ENCODE peak calls at places on chromosomes 11 and 22, in nine cellular contexts. One of them, this sample, is unnamed.

GRCh38 chr22:24474221-24474620 is 20.9 kb upstream of the UPB1 start:
- DNase-seq in adipocyte: peak
- DNase-seq in BJ: peak
- DNase-seq in heart right ventricle: no peak
- DNase-seq in kidney epithelial cell: peak
- DNase-seq in Panc1: no peak
- DNase-seq in choroid plexus epithelial cell: peak
- DNase-seq in spleen: no peak
- DNase-seq in coronary artery: no peak
- DNase-seq in this sample: peak

GRCh38 chr22:46969491-46969890 is 207.0 kb downstream of the TBC1D22A start:
- DNase-seq in adipocyte: no peak
- DNase-seq in BJ: no peak
- DNase-seq in heart right ventricle: no peak
- DNase-seq in kidney epithelial cell: no peak
- DNase-seq in Panc1: no peak
- DNase-seq in choroid plexus epithelial cell: no peak
- DNase-seq in spleen: no peak
- DNase-seq in coronary artery: peak
- DNase-seq in this sample: no peak

GRCh38 chr22:30564766-30565118 is 9.7 kb downstream of the GAL3ST1 start:
- DNase-seq in adipocyte: no peak
- DNase-seq in BJ: no peak
- DNase-seq in heart right ventricle: no peak
- DNase-seq in kidney epithelial cell: no peak
- DNase-seq in Panc1: no peak
- DNase-seq in choroid plexus epithelial cell: no peak
- DNase-seq in spleen: no peak
- DNase-seq in coronary artery: no peak
- DNase-seq in this sample: no peak

GRCh38 chr11:12523180-12523924 is 146.0 kb downstream of the PARVA start:
- DNase-seq in adipocyte: no peak
- DNase-seq in BJ: no peak
- DNase-seq in heart right ventricle: no peak
- DNase-seq in kidney epithelial cell: no peak
- DNase-seq in Panc1: no peak
- DNase-seq in choroid plexus epithelial cell: no peak
- DNase-seq in spleen: no peak
- DNase-seq in coronary artery: no peak
- DNase-seq in this sample: no peak

GRCh38 chr22:30569674-30570202 is 4.7 kb downstream of the GAL3ST1 start:
- DNase-seq in adipocyte: no peak
- DNase-seq in BJ: no peak
- DNase-seq in heart right ventricle: no peak
- DNase-seq in kidney epithelial cell: no peak
- DNase-seq in Panc1: no peak
- DNase-seq in choroid plexus epithelial cell: no peak
- DNase-seq in spleen: no peak
- DNase-seq in coronary artery: no peak
- DNase-seq in this sample: no peak

GRCh38 chr22:25478573-25478972 is 85.9 kb upstream of the GRK3 start:
- DNase-seq in adipocyte: no peak
- DNase-seq in BJ: no peak
- DNase-seq in heart right ventricle: no peak
- DNase-seq in kidney epithelial cell: no peak
- DNase-seq in Panc1: no peak
- DNase-seq in choroid plexus epithelial cell: no peak
- DNase-seq in spleen: no peak
- DNase-seq in coronary artery: no peak
- DNase-seq in this sample: no peak

GRCh38 chr11:67283490-67283963 is 5.6 kb upstream of the ANKRD13D start:
- DNase-seq in adipocyte: no peak
- DNase-seq in BJ: no peak
- DNase-seq in heart right ventricle: peak
- DNase-seq in kidney epithelial cell: no peak
- DNase-seq in Panc1: no peak
- DNase-seq in choroid plexus epithelial cell: no peak
- DNase-seq in spleen: peak
- DNase-seq in coronary artery: no peak
- DNase-seq in this sample: no peak

GRCh38 chr11:35218956-35219355 is 80.0 kb downstream of the CD44 start:
- DNase-seq in adipocyte: peak
- DNase-seq in BJ: peak
- DNase-seq in heart right ventricle: no peak
- DNase-seq in kidney epithelial cell: no peak
- DNase-seq in Panc1: no peak
- DNase-seq in choroid plexus epithelial cell: peak
- DNase-seq in spleen: no peak
- DNase-seq in coronary artery: no peak
- DNase-seq in this sample: no peak

GRCh38 chr11:82863209-82863608 is 37.0 kb downstream of the PRCP start:
- DNase-seq in adipocyte: no peak
- DNase-seq in BJ: no peak
- DNase-seq in heart right ventricle: no peak
- DNase-seq in kidney epithelial cell: no peak
- DNase-seq in Panc1: no peak
- DNase-seq in choroid plexus epithelial cell: no peak
- DNase-seq in spleen: no peak
- DNase-seq in coronary artery: no peak
- DNase-seq in this sample: no peak

GRCh38 chr11:48034926-48035876 is 54.8 kb downstream of the PTPRJ start:
- DNase-seq in adipocyte: no peak
- DNase-seq in BJ: no peak
- DNase-seq in heart right ventricle: peak
- DNase-seq in kidney epithelial cell: no peak
- DNase-seq in Panc1: no peak
- DNase-seq in choroid plexus epithelial cell: no peak
- DNase-seq in spleen: peak
- DNase-seq in coronary artery: no peak
- DNase-seq in this sample: no peak

GRCh38 chr11:71086687-71087258 is 165.6 kb downstream of the SHANK2 start:
- DNase-seq in adipocyte: peak
- DNase-seq in BJ: no peak
- DNase-seq in heart right ventricle: no peak
- DNase-seq in kidney epithelial cell: no peak
- DNase-seq in Panc1: no peak
- DNase-seq in choroid plexus epithelial cell: peak
- DNase-seq in spleen: no peak
- DNase-seq in coronary artery: no peak
- DNase-seq in this sample: no peak

GRCh38 chr11:86608251-86608799 is 64.1 kb downstream of the ME3 start:
- DNase-seq in adipocyte: peak
- DNase-seq in BJ: peak
- DNase-seq in heart right ventricle: peak
- DNase-seq in kidney epithelial cell: no peak
- DNase-seq in Panc1: no peak
- DNase-seq in choroid plexus epithelial cell: peak
- DNase-seq in spleen: no peak
- DNase-seq in coronary artery: no peak
- DNase-seq in this sample: peak

GRCh38 chr11:66607126-66607834 is 9.2 kb upstream of the RBM14 start:
- DNase-seq in adipocyte: peak
- DNase-seq in BJ: peak
- DNase-seq in heart right ventricle: peak
- DNase-seq in kidney epithelial cell: no peak
- DNase-seq in Panc1: no peak
- DNase-seq in choroid plexus epithelial cell: peak
- DNase-seq in spleen: no peak
- DNase-seq in coronary artery: peak
- DNase-seq in this sample: peak

GRCh38 chr11:34618406-34618805 is 2.5 kb upstream of the EHF start:
- DNase-seq in adipocyte: no peak
- DNase-seq in BJ: no peak
- DNase-seq in heart right ventricle: no peak
- DNase-seq in kidney epithelial cell: no peak
- DNase-seq in Panc1: no peak
- DNase-seq in choroid plexus epithelial cell: no peak
- DNase-seq in spleen: no peak
- DNase-seq in coronary artery: no peak
- DNase-seq in this sample: no peak

GRCh38 chr11:95534809-95535208 is 254.8 kb downstream of the FAM76B start:
- DNase-seq in adipocyte: no peak
- DNase-seq in BJ: no peak
- DNase-seq in heart right ventricle: no peak
- DNase-seq in kidney epithelial cell: no peak
- DNase-seq in Panc1: no peak
- DNase-seq in choroid plexus epithelial cell: no peak
- DNase-seq in spleen: no peak
- DNase-seq in coronary artery: no peak
- DNase-seq in this sample: no peak

GRCh38 chr11:44809283-44809682 is 82.5 kb downstream of the TSPAN18 start:
- DNase-seq in adipocyte: no peak
- DNase-seq in BJ: no peak
- DNase-seq in heart right ventricle: no peak
- DNase-seq in kidney epithelial cell: no peak
- DNase-seq in Panc1: no peak
- DNase-seq in choroid plexus epithelial cell: no peak
- DNase-seq in spleen: peak
- DNase-seq in coronary artery: no peak
- DNase-seq in this sample: no peak

GRCh38 chr22:19143212-19143611 is 1.2 kb downstream of the ESS2 start:
- DNase-seq in adipocyte: no peak
- DNase-seq in BJ: no peak
- DNase-seq in heart right ventricle: no peak
- DNase-seq in kidney epithelial cell: no peak
- DNase-seq in Panc1: no peak
- DNase-seq in choroid plexus epithelial cell: no peak
- DNase-seq in spleen: no peak
- DNase-seq in coronary artery: no peak
- DNase-seq in this sample: no peak
- H3K4me3 ChIP-seq in adipocyte: peak
- H3K4me3 ChIP-seq in BJ: no peak
- H3K4me3 ChIP-seq in heart right ventricle: peak
- H3K4me3 ChIP-seq in kidney epithelial cell: no peak
- H3K4me3 ChIP-seq in Panc1: peak
- H3K4me3 ChIP-seq in choroid plexus epithelial cell: peak
- H3K4me3 ChIP-seq in spleen: peak
- H3K4me3 ChIP-seq in coronary artery: peak
- H3K4me3 ChIP-seq in this sample: no peak

GRCh38 chr11:10606536-10607208 is 38.2 kb upstream of the LYVE1 start:
- DNase-seq in adipocyte: peak
- DNase-seq in BJ: no peak
- DNase-seq in heart right ventricle: no peak
- DNase-seq in kidney epithelial cell: no peak
- DNase-seq in Panc1: no peak
- DNase-seq in choroid plexus epithelial cell: peak
- DNase-seq in spleen: no peak
- DNase-seq in coronary artery: no peak
- DNase-seq in this sample: peak
- H3K4me3 ChIP-seq in adipocyte: peak
- H3K4me3 ChIP-seq in BJ: no peak
- H3K4me3 ChIP-seq in heart right ventricle: no peak
- H3K4me3 ChIP-seq in kidney epithelial cell: no peak
- H3K4me3 ChIP-seq in Panc1: no peak
- H3K4me3 ChIP-seq in choroid plexus epithelial cell: no peak
- H3K4me3 ChIP-seq in spleen: peak
- H3K4me3 ChIP-seq in coronary artery: peak
- H3K4me3 ChIP-seq in this sample: no peak

GRCh38 chr11:128492461-128492860 is 94.9 kb downstream of the ETS1 start:
- DNase-seq in adipocyte: no peak
- DNase-seq in BJ: no peak
- DNase-seq in heart right ventricle: no peak
- DNase-seq in kidney epithelial cell: no peak
- DNase-seq in Panc1: no peak
- DNase-seq in choroid plexus epithelial cell: peak
- DNase-seq in spleen: no peak
- DNase-seq in coronary artery: no peak
- DNase-seq in this sample: no peak

GRCh38 chr11:128491195-128491936 is 96.0 kb downstream of the ETS1 start:
- DNase-seq in adipocyte: no peak
- DNase-seq in BJ: no peak
- DNase-seq in heart right ventricle: no peak
- DNase-seq in kidney epithelial cell: no peak
- DNase-seq in Panc1: no peak
- DNase-seq in choroid plexus epithelial cell: no peak
- DNase-seq in spleen: no peak
- DNase-seq in coronary artery: no peak
- DNase-seq in this sample: no peak

GRCh38 chr11:128492903-128493569 is 94.3 kb downstream of the ETS1 start:
- DNase-seq in adipocyte: peak
- DNase-seq in BJ: no peak
- DNase-seq in heart right ventricle: no peak
- DNase-seq in kidney epithelial cell: no peak
- DNase-seq in Panc1: no peak
- DNase-seq in choroid plexus epithelial cell: no peak
- DNase-seq in spleen: no peak
- DNase-seq in coronary artery: no peak
- DNase-seq in this sample: no peak

GRCh38 chr11:128494418-128495332 is 92.7 kb downstream of the ETS1 start:
- DNase-seq in adipocyte: peak
- DNase-seq in BJ: no peak
- DNase-seq in heart right ventricle: no peak
- DNase-seq in kidney epithelial cell: no peak
- DNase-seq in Panc1: no peak
- DNase-seq in choroid plexus epithelial cell: no peak
- DNase-seq in spleen: no peak
- DNase-seq in coronary artery: no peak
- DNase-seq in this sample: no peak

DNA sequence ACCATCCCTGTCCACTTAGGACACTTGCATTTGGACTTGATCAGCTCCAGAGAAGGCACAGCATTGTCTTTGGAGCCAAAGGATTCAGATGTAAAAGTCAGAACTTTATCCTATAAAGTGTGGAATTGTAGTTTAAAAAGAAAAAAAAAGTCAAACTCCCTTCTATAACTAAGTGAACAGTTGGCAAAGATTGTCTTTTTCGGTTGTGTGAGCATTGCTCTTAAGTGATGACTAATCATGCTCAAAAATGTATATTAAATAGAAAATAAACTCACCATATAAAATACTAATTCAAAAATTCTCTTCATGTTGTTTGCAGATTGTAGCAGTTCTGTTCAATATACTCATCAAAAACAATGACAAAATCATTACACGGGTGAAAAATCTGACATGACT is 93.8 kb downstream of the ETS1 start:
- DNase-seq in adipocyte: peak
- DNase-seq in BJ: no peak
- DNase-seq in heart right ventricle: no peak
- DNase-seq in kidney epithelial cell: no peak
- DNase-seq in Panc1: no peak
- DNase-seq in choroid plexus epithelial cell: no peak
- DNase-seq in spleen: no peak
- DNase-seq in coronary artery: no peak
- DNase-seq in this sample: no peak
- H3K4me3 ChIP-seq in adipocyte: no peak
- H3K4me3 ChIP-seq in BJ: no peak
- H3K4me3 ChIP-seq in heart right ventricle: no peak
- H3K4me3 ChIP-seq in kidney epithelial cell: no peak
- H3K4me3 ChIP-seq in Panc1: no peak
- H3K4me3 ChIP-seq in choroid plexus epithelial cell: no peak
- H3K4me3 ChIP-seq in spleen: no peak
- H3K4me3 ChIP-seq in coronary artery: no peak
- H3K4me3 ChIP-seq in this sample: no peak

DNA sequence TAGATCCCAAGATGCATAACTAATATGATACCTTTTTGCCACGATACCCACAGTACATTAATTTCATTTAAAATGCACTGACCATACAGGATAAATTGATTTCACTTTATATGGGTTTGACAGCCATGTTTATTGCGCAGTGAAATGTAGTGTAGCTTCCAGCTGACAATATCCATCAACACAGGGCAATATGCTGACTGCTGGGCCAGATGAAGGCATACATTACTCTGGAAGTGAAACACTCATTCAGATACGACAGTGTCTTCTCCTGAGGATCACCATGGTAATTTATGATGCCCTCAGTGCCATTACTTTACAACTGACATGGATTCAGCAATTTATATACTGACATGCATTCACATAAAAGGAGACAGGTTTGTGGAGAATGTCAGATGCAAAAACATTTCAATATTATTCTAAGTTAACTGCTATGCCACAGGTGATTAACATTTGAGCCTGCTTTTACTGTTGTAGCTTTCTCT is 365.1 kb downstream of the SOX6 start:
- DNase-seq in adipocyte: no peak
- DNase-seq in BJ: no peak
- DNase-seq in heart right ventricle: no peak
- DNase-seq in kidney epithelial cell: no peak
- DNase-seq in Panc1: no peak
- DNase-seq in choroid plexus epithelial cell: no peak
- DNase-seq in spleen: no peak
- DNase-seq in coronary artery: no peak
- DNase-seq in this sample: no peak
- H3K4me3 ChIP-seq in adipocyte: no peak
- H3K4me3 ChIP-seq in BJ: no peak
- H3K4me3 ChIP-seq in heart right ventricle: no peak
- H3K4me3 ChIP-seq in kidney epithelial cell: no peak
- H3K4me3 ChIP-seq in Panc1: no peak
- H3K4me3 ChIP-seq in choroid plexus epithelial cell: no peak
- H3K4me3 ChIP-seq in spleen: no peak
- H3K4me3 ChIP-seq in coronary artery: no peak
- H3K4me3 ChIP-seq in this sample: no peak

This sample was measured in epithelial cell of proximal tubule.